ENCODE peak calls at places on chromosome 20, in nine cellular contexts. One of them, this sample, is unnamed.
A peak's percentile ranks its signal among the peaks of the same experiment; 100 is the strongest.

GRCh38 chr20:57568088-57568896 is 7.4 kb downstream of the PCK1 start:
- DNase-seq in prostate gland: no peak
- DNase-seq in body of pancreas: no peak
- DNase-seq in esophagus squamous epithelium: no peak
- DNase-seq in heart left ventricle: no peak
- DNase-seq in ovary: no peak
- DNase-seq in adrenal gland: no peak
- DNase-seq in IMR-90: no peak
- DNase-seq in uterus: no peak
- DNase-seq in this sample: no peak

GRCh38 chr20:47708140-47708807 is 77.0 kb downstream of the SULF2 start:
- DNase-seq in uterus: no peak
- DNase-seq in IMR-90: no peak
- DNase-seq in prostate gland: no peak
- DNase-seq in ovary: no peak
- DNase-seq in body of pancreas: no peak
- DNase-seq in adrenal gland: no peak
- DNase-seq in esophagus squamous epithelium: no peak
- DNase-seq in heart left ventricle: no peak
- DNase-seq in this sample: no peak

GRCh38 chr20:38617830-38618196 is 16.2 kb downstream of the ARHGAP40 start:
- DNase-seq in prostate gland: no peak
- DNase-seq in IMR-90: no peak
- DNase-seq in heart left ventricle: no peak
- DNase-seq in adrenal gland: no peak
- DNase-seq in ovary: no peak
- DNase-seq in body of pancreas: no peak
- DNase-seq in uterus: no peak
- DNase-seq in esophagus squamous epithelium: no peak
- DNase-seq in this sample: no peak

GRCh38 chr20:24777746-24778145 is 171.3 kb upstream of the CST7 start:
- DNase-seq in IMR-90: no peak
- DNase-seq in body of pancreas: no peak
- DNase-seq in uterus: no peak
- DNase-seq in heart left ventricle: no peak
- DNase-seq in esophagus squamous epithelium: no peak
- DNase-seq in adrenal gland: no peak
- DNase-seq in prostate gland: no peak
- DNase-seq in ovary: no peak
- DNase-seq in this sample: peak; percentile 48

GRCh38 chr20:555933-556332 is 12.3 kb upstream of the CSNK2A1 start:
- DNase-seq in prostate gland: no peak
- DNase-seq in uterus: no peak
- DNase-seq in ovary: no peak
- DNase-seq in esophagus squamous epithelium: no peak
- DNase-seq in IMR-90: peak; percentile 9
- DNase-seq in adrenal gland: peak; percentile 34
- DNase-seq in body of pancreas: peak; percentile 22
- DNase-seq in heart left ventricle: no peak
- DNase-seq in this sample: no peak

GRCh38 chr20:51386586-51386985 is 155.9 kb downstream of the NFATC2 start:
- DNase-seq in ovary: no peak
- DNase-seq in adrenal gland: no peak
- DNase-seq in esophagus squamous epithelium: no peak
- DNase-seq in body of pancreas: no peak
- DNase-seq in prostate gland: no peak
- DNase-seq in IMR-90: no peak
- DNase-seq in heart left ventricle: no peak
- DNase-seq in uterus: no peak
- DNase-seq in this sample: peak; percentile 22

GRCh38 chr20:22333885-22334545 is 250.4 kb downstream of the FOXA2 start:
- DNase-seq in IMR-90: peak; percentile 47
- DNase-seq in body of pancreas: peak; percentile 74
- DNase-seq in heart left ventricle: no peak
- DNase-seq in adrenal gland: peak; percentile 63
- DNase-seq in uterus: peak; percentile 28
- DNase-seq in prostate gland: peak; percentile 42
- DNase-seq in ovary: no peak
- DNase-seq in esophagus squamous epithelium: no peak
- DNase-seq in this sample: no peak

GRCh38 chr20:258963-259362 is 1.4 kb downstream of the DEFB132 start:
- DNase-seq in body of pancreas: peak; percentile 13
- DNase-seq in prostate gland: no peak
- DNase-seq in heart left ventricle: no peak
- DNase-seq in uterus: no peak
- DNase-seq in esophagus squamous epithelium: no peak
- DNase-seq in adrenal gland: no peak
- DNase-seq in IMR-90: peak; percentile 16
- DNase-seq in ovary: no peak
- DNase-seq in this sample: no peak

GRCh38 chr20:53608456-53609413 is 15.1 kb upstream of the ZNF217 start:
- DNase-seq in uterus: no peak
- DNase-seq in ovary: peak; percentile 70
- DNase-seq in prostate gland: peak; percentile 64
- DNase-seq in esophagus squamous epithelium: no peak
- DNase-seq in body of pancreas: no peak
- DNase-seq in IMR-90: no peak
- DNase-seq in adrenal gland: no peak
- DNase-seq in heart left ventricle: no peak
- DNase-seq in this sample: no peak

GRCh38 chr20:30811896-30812671 is 445.4 kb upstream of the DEFB115 start:
- DNase-seq in adrenal gland: no peak
- DNase-seq in IMR-90: peak; percentile 49
- DNase-seq in uterus: no peak
- DNase-seq in heart left ventricle: no peak
- DNase-seq in ovary: no peak
- DNase-seq in esophagus squamous epithelium: no peak
- DNase-seq in body of pancreas: peak; percentile 15
- DNase-seq in prostate gland: no peak
- DNase-seq in this sample: peak; percentile 73

GRCh38 chr20:32872266-32872665 is 13.5 kb downstream of the EFCAB8 start:
- DNase-seq in heart left ventricle: no peak
- DNase-seq in adrenal gland: no peak
- DNase-seq in IMR-90: no peak
- DNase-seq in ovary: no peak
- DNase-seq in esophagus squamous epithelium: no peak
- DNase-seq in uterus: no peak
- DNase-seq in prostate gland: no peak
- DNase-seq in body of pancreas: no peak
- DNase-seq in this sample: peak; percentile 37

GRCh38 chr20:42577193-42577592 is 612.5 kb downstream of the PTPRT start:
- DNase-seq in prostate gland: no peak
- DNase-seq in body of pancreas: no peak
- DNase-seq in IMR-90: no peak
- DNase-seq in heart left ventricle: no peak
- DNase-seq in adrenal gland: no peak
- DNase-seq in esophagus squamous epithelium: no peak
- DNase-seq in ovary: no peak
- DNase-seq in uterus: no peak
- DNase-seq in this sample: no peak

GRCh38 chr20:54438166-54438565 is 37.2 kb upstream of the DOK5 start:
- DNase-seq in prostate gland: no peak
- DNase-seq in IMR-90: no peak
- DNase-seq in esophagus squamous epithelium: no peak
- DNase-seq in body of pancreas: no peak
- DNase-seq in heart left ventricle: no peak
- DNase-seq in ovary: no peak
- DNase-seq in adrenal gland: no peak
- DNase-seq in uterus: no peak
- DNase-seq in this sample: no peak

DNA sequence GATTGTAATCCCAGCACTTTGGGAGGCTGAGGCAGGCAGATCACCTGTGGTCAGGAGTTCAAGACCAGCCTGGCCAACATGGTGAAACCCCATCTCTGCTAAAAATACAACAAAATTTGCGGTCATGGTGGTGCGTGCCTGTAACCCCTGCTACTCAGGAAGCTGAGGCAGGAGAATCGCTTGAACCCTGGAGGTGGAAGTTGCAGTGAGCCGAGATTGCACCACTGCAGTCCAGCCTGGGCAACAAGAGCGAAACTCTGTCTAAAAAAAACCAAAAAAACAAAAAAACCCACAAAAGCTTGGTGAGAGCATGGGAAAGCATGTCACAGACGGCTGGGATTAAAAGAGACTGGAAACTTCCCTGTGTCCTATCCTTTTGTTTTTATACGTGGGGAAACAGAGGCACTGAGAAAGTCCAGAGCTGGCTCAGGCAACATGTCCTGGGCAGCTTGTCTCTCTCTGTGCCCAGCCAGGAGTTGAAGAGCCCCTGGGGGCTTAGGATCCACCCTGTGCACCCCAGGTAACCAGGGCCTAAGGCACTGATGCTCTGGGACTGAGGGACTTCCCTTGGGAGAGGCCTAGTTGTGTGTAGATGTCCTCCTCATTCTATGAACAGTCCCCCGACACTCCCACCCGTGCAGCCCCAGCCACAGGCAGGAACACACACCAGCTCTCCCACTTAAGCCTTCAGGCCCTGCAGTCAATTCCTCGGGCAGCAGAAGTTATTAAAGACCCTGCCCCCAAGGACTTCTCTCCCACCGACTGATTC is 16.0 kb downstream of the CD40 start:
- DNase-seq in body of pancreas: no peak
- DNase-seq in heart left ventricle: no peak
- DNase-seq in uterus: no peak
- DNase-seq in ovary: no peak
- DNase-seq in IMR-90: no peak
- DNase-seq in esophagus squamous epithelium: no peak
- DNase-seq in prostate gland: no peak
- DNase-seq in adrenal gland: no peak
- DNase-seq in this sample: no peak
- TF ChIP-seq POLR2A in body of pancreas: no peak
- TF ChIP-seq POLR2A in heart left ventricle: no peak
- TF ChIP-seq POLR2A in uterus: no peak
- TF ChIP-seq POLR2A in ovary: no peak
- TF ChIP-seq POLR2A in IMR-90: no peak
- TF ChIP-seq POLR2A in esophagus squamous epithelium: no peak
- TF ChIP-seq POLR2A in prostate gland: no peak
- TF ChIP-seq POLR2A in adrenal gland: no peak
- TF ChIP-seq POLR2A in this sample: no peak

DNA sequence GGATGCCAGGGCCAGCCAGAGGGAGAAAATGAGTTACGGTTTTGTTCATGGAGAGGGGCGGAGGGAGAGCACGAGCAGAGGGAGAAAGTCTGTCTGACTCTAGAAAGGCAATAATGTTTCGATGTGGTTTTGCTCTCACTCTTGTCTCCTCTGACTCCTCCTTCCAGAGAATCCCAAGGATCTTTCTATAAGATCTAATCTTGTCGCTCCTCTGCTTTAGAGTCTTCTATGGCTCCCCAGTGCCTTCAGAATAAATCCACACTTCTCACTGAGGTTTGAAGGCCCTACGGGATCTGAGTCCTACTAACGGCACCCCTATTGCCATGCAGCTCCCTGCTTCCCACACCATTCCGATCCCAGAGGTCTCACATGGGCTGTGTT is 66.8 kb downstream of the KCNB1 start:
- DNase-seq in heart left ventricle: no peak
- DNase-seq in uterus: no peak
- DNase-seq in body of pancreas: no peak
- DNase-seq in prostate gland: no peak
- DNase-seq in esophagus squamous epithelium: no peak
- DNase-seq in IMR-90: no peak
- DNase-seq in ovary: no peak
- DNase-seq in adrenal gland: no peak
- DNase-seq in this sample: no peak
- H3K27ac ChIP-seq in heart left ventricle: no peak overlapping the region
- H3K27ac ChIP-seq in uterus: peak overlapping the region; percentile 84
- H3K27ac ChIP-seq in body of pancreas: no peak overlapping the region
- H3K27ac ChIP-seq in prostate gland: peak overlapping the region; percentile 39
- H3K27ac ChIP-seq in esophagus squamous epithelium: peak overlapping the region; percentile 73
- H3K27ac ChIP-seq in IMR-90: no peak overlapping the region
- H3K27ac ChIP-seq in ovary: no peak overlapping the region
- H3K27ac ChIP-seq in adrenal gland: no peak overlapping the region
- H3K27ac ChIP-seq in this sample: peak overlapping the region; percentile 97

GRCh38 chr20:48772183-48772976 is 55.4 kb downstream of the PREX1 start:
- DNase-seq in ovary: no peak
- DNase-seq in IMR-90: no peak
- DNase-seq in esophagus squamous epithelium: no peak
- DNase-seq in adrenal gland: peak; percentile 78
- DNase-seq in uterus: no peak
- DNase-seq in body of pancreas: peak; percentile 30
- DNase-seq in prostate gland: no peak
- DNase-seq in heart left ventricle: peak; percentile 88
- DNase-seq in this sample: peak; percentile 78

GRCh38 chr20:48770700-48771099 is 57.1 kb downstream of the PREX1 start:
- DNase-seq in adrenal gland: no peak
- DNase-seq in IMR-90: no peak
- DNase-seq in prostate gland: no peak
- DNase-seq in uterus: no peak
- DNase-seq in heart left ventricle: no peak
- DNase-seq in ovary: no peak
- DNase-seq in body of pancreas: no peak
- DNase-seq in esophagus squamous epithelium: no peak
- DNase-seq in this sample: no peak

GRCh38 chr20:48773837-48774418 is 53.9 kb downstream of the PREX1 start:
- DNase-seq in uterus: no peak
- DNase-seq in esophagus squamous epithelium: no peak
- DNase-seq in ovary: no peak
- DNase-seq in heart left ventricle: no peak
- DNase-seq in body of pancreas: no peak
- DNase-seq in IMR-90: no peak
- DNase-seq in prostate gland: no peak
- DNase-seq in adrenal gland: peak; percentile 55
- DNase-seq in this sample: no peak

GRCh38 chr20:48769111-48769879 is 58.5 kb downstream of the PREX1 start:
- DNase-seq in body of pancreas: no peak
- DNase-seq in IMR-90: no peak
- DNase-seq in prostate gland: no peak
- DNase-seq in adrenal gland: no peak
- DNase-seq in esophagus squamous epithelium: no peak
- DNase-seq in heart left ventricle: no peak
- DNase-seq in uterus: no peak
- DNase-seq in ovary: no peak
- DNase-seq in this sample: no peak

GRCh38 chr20:48771542-48771941 is 56.3 kb downstream of the PREX1 start:
- DNase-seq in esophagus squamous epithelium: no peak
- DNase-seq in adrenal gland: no peak
- DNase-seq in IMR-90: no peak
- DNase-seq in ovary: no peak
- DNase-seq in body of pancreas: no peak
- DNase-seq in prostate gland: no peak
- DNase-seq in uterus: no peak
- DNase-seq in heart left ventricle: no peak
- DNase-seq in this sample: no peak
- H3K4me1 ChIP-seq in esophagus squamous epithelium: peaks cover 8% of the 10 kb centered on the region
- H3K4me1 ChIP-seq in adrenal gland: peaks cover 31% of the 10 kb centered on the region
- H3K4me1 ChIP-seq in IMR-90: no peaks in the 10 kb centered on the region
- H3K4me1 ChIP-seq in ovary: peaks cover 2% of the 10 kb centered on the region
- H3K4me1 ChIP-seq in body of pancreas: no peaks in the 10 kb centered on the region
- H3K4me1 ChIP-seq in prostate gland: no peaks in the 10 kb centered on the region
- H3K4me1 ChIP-seq in uterus: no peaks in the 10 kb centered on the region
- H3K4me1 ChIP-seq in heart left ventricle: no peaks in the 10 kb centered on the region
- H3K4me1 ChIP-seq in this sample: peaks cover under 1% of the 10 kb centered on the region

DNA sequence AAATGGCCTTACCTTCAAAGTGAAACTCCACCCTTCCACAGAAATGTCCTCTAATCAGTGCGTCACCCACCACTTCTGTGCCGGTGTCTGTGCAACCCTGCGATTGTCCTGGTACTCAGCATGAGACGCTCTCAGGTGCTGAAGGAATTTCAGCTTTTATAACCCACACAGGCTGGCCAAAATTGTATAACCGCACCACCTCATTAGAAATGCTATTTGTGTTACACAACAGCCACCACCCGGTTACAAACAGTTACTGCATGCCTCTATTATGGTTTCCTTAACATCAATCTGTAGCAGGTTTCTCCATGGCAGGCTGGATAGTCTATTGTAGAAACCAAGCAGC is 51.5 kb downstream of the SLC23A2 start:
- DNase-seq in ovary: no peak
- DNase-seq in uterus: no peak
- DNase-seq in prostate gland: peak; percentile 68
- DNase-seq in adrenal gland: peak; percentile 65
- DNase-seq in body of pancreas: no peak
- DNase-seq in esophagus squamous epithelium: no peak
- DNase-seq in IMR-90: peak; percentile 63
- DNase-seq in heart left ventricle: no peak
- DNase-seq in this sample: no peak
- TF ChIP-seq POLR2A in ovary: no peak
- TF ChIP-seq POLR2A in uterus: no peak
- TF ChIP-seq POLR2A in prostate gland: no peak
- TF ChIP-seq POLR2A in adrenal gland: peak; percentile 63
- TF ChIP-seq POLR2A in body of pancreas: no peak
- TF ChIP-seq POLR2A in esophagus squamous epithelium: no peak
- TF ChIP-seq POLR2A in IMR-90: no peak
- TF ChIP-seq POLR2A in heart left ventricle: no peak
- TF ChIP-seq POLR2A in this sample: no peak